ENCODE peak calls at places on chromosomes 1 and 21, in seven cellular contexts. One of them, this sample, is unnamed.

GRCh38 chr1:10663668-10664035 is 132.8 kb downstream of the CASZ1 start:
- DNase-seq in left cardiac atrium: peak; percentile 65
- DNase-seq in astrocyte of the spinal cord: no peak
- DNase-seq in fibroblast of pulmonary artery: peak; percentile 17
- DNase-seq in stimulated activated CD4-positive, alpha-beta T cell treated with anti-CD3 and anti-CD28 coated beads, Interleukin-4, amount 100 ng/mL, for 4 hours: no peak
- DNase-seq in cardiac septum: no peak
- DNase-seq in ureter: peak; percentile 69
- DNase-seq in this sample: no peak

GRCh38 chr1:31505884-31506497 is 70.3 kb upstream of the TINAGL1 start:
- DNase-seq in left cardiac atrium: no peak
- DNase-seq in astrocyte of the spinal cord: peak; percentile 17
- DNase-seq in fibroblast of pulmonary artery: peak; percentile 49
- DNase-seq in stimulated activated CD4-positive, alpha-beta T cell treated with anti-CD3 and anti-CD28 coated beads, Interleukin-4, amount 100 ng/mL, for 4 hours: no peak
- DNase-seq in cardiac septum: no peak
- DNase-seq in ureter: peak; percentile 28
- DNase-seq in this sample: no peak

GRCh38 chr1:48757363-48757762 is 19.3 kb downstream of the BEND5 start:
- DNase-seq in left cardiac atrium: no peak
- DNase-seq in astrocyte of the spinal cord: no peak
- DNase-seq in fibroblast of pulmonary artery: no peak
- DNase-seq in stimulated activated CD4-positive, alpha-beta T cell treated with anti-CD3 and anti-CD28 coated beads, Interleukin-4, amount 100 ng/mL, for 4 hours: no peak
- DNase-seq in cardiac septum: no peak
- DNase-seq in ureter: no peak
- DNase-seq in this sample: no peak

GRCh38 chr1:46804027-46804889 is 5.4 kb downstream of the CYP4B1 start:
- DNase-seq in left cardiac atrium: peak; percentile 32
- DNase-seq in astrocyte of the spinal cord: no peak
- DNase-seq in fibroblast of pulmonary artery: no peak
- DNase-seq in stimulated activated CD4-positive, alpha-beta T cell treated with anti-CD3 and anti-CD28 coated beads, Interleukin-4, amount 100 ng/mL, for 4 hours: no peak
- DNase-seq in cardiac septum: no peak
- DNase-seq in ureter: no peak
- DNase-seq in this sample: no peak

GRCh38 chr1:183685112-183685713 is 32.1 kb upstream of the APOBEC4 start:
- DNase-seq in left cardiac atrium: no peak
- DNase-seq in astrocyte of the spinal cord: peak; percentile 65
- DNase-seq in fibroblast of pulmonary artery: peak; percentile 72
- DNase-seq in stimulated activated CD4-positive, alpha-beta T cell treated with anti-CD3 and anti-CD28 coated beads, Interleukin-4, amount 100 ng/mL, for 4 hours: no peak
- DNase-seq in cardiac septum: no peak
- DNase-seq in ureter: no peak
- DNase-seq in this sample: no peak

GRCh38 chr1:18926315-18927081 is 24.1 kb upstream of the ALDH4A1 start:
- DNase-seq in left cardiac atrium: peak; percentile 83
- DNase-seq in astrocyte of the spinal cord: peak; percentile 93
- DNase-seq in fibroblast of pulmonary artery: peak; percentile 96
- DNase-seq in stimulated activated CD4-positive, alpha-beta T cell treated with anti-CD3 and anti-CD28 coated beads, Interleukin-4, amount 100 ng/mL, for 4 hours: peak; percentile 91
- DNase-seq in cardiac septum: peak; percentile 85
- DNase-seq in ureter: peak; percentile 85
- DNase-seq in this sample: no peak

GRCh38 chr1:60527567-60527966 is 454.0 kb upstream of the C1orf87 start:
- DNase-seq in left cardiac atrium: no peak
- DNase-seq in astrocyte of the spinal cord: no peak
- DNase-seq in fibroblast of pulmonary artery: no peak
- DNase-seq in stimulated activated CD4-positive, alpha-beta T cell treated with anti-CD3 and anti-CD28 coated beads, Interleukin-4, amount 100 ng/mL, for 4 hours: no peak
- DNase-seq in cardiac septum: no peak
- DNase-seq in ureter: no peak
- DNase-seq in this sample: no peak

GRCh38 chr1:44035726-44036408 is 4.6 kb upstream of the SLC6A9 start:
- DNase-seq in left cardiac atrium: peak; percentile 55
- DNase-seq in astrocyte of the spinal cord: no peak
- DNase-seq in fibroblast of pulmonary artery: peak; percentile 31
- DNase-seq in stimulated activated CD4-positive, alpha-beta T cell treated with anti-CD3 and anti-CD28 coated beads, Interleukin-4, amount 100 ng/mL, for 4 hours: no peak
- DNase-seq in cardiac septum: no peak
- DNase-seq in ureter: no peak
- DNase-seq in this sample: no peak

GRCh38 chr21:39105836-39106235 is 77.4 kb downstream of the PSMG1 start:
- DNase-seq in left cardiac atrium: no peak
- DNase-seq in astrocyte of the spinal cord: no peak
- DNase-seq in fibroblast of pulmonary artery: no peak
- DNase-seq in stimulated activated CD4-positive, alpha-beta T cell treated with anti-CD3 and anti-CD28 coated beads, Interleukin-4, amount 100 ng/mL, for 4 hours: no peak
- DNase-seq in cardiac septum: no peak
- DNase-seq in ureter: no peak
- DNase-seq in this sample: no peak

GRCh38 chr1:243821177-243821680 is 28.8 kb downstream of the AKT3 start:
- DNase-seq in left cardiac atrium: no peak
- DNase-seq in astrocyte of the spinal cord: no peak
- DNase-seq in fibroblast of pulmonary artery: no peak
- DNase-seq in stimulated activated CD4-positive, alpha-beta T cell treated with anti-CD3 and anti-CD28 coated beads, Interleukin-4, amount 100 ng/mL, for 4 hours: no peak
- DNase-seq in cardiac septum: no peak
- DNase-seq in ureter: no peak
- DNase-seq in this sample: no peak

GRCh38 chr1:38073926-38074677 is 27.5 kb upstream of the POU3F1 start:
- DNase-seq in left cardiac atrium: no peak
- DNase-seq in astrocyte of the spinal cord: no peak
- DNase-seq in fibroblast of pulmonary artery: no peak
- DNase-seq in stimulated activated CD4-positive, alpha-beta T cell treated with anti-CD3 and anti-CD28 coated beads, Interleukin-4, amount 100 ng/mL, for 4 hours: no peak
- DNase-seq in cardiac septum: no peak
- DNase-seq in ureter: no peak
- DNase-seq in this sample: no peak

GRCh38 chr1:204909109-204909508 is 38.4 kb downstream of the NFASC start:
- DNase-seq in left cardiac atrium: no peak
- DNase-seq in astrocyte of the spinal cord: no peak
- DNase-seq in fibroblast of pulmonary artery: no peak
- DNase-seq in stimulated activated CD4-positive, alpha-beta T cell treated with anti-CD3 and anti-CD28 coated beads, Interleukin-4, amount 100 ng/mL, for 4 hours: no peak
- DNase-seq in cardiac septum: no peak
- DNase-seq in ureter: no peak
- DNase-seq in this sample: no peak

GRCh38 chr1:64228181-64228957 is 24.9 kb downstream of the UBE2U start:
- DNase-seq in left cardiac atrium: no peak
- DNase-seq in astrocyte of the spinal cord: peak; percentile 74
- DNase-seq in fibroblast of pulmonary artery: peak; percentile 30
- DNase-seq in stimulated activated CD4-positive, alpha-beta T cell treated with anti-CD3 and anti-CD28 coated beads, Interleukin-4, amount 100 ng/mL, for 4 hours: no peak
- DNase-seq in cardiac septum: no peak
- DNase-seq in ureter: no peak
- DNase-seq in this sample: no peak

GRCh38 chr21:44711327-44712202 is at the start of gene TSPEAR:
- DNase-seq in left cardiac atrium: no peak
- DNase-seq in astrocyte of the spinal cord: no peak
- DNase-seq in fibroblast of pulmonary artery: no peak
- DNase-seq in stimulated activated CD4-positive, alpha-beta T cell treated with anti-CD3 and anti-CD28 coated beads, Interleukin-4, amount 100 ng/mL, for 4 hours: no peak
- DNase-seq in cardiac septum: peak; percentile 60
- DNase-seq in ureter: peak; percentile 32
- DNase-seq in this sample: peak; percentile 50

GRCh38 chr1:207565546-207566468 is 69.8 kb downstream of the CR1 start:
- DNase-seq in left cardiac atrium: no peak
- DNase-seq in astrocyte of the spinal cord: no peak
- DNase-seq in fibroblast of pulmonary artery: peak; percentile 15
- DNase-seq in stimulated activated CD4-positive, alpha-beta T cell treated with anti-CD3 and anti-CD28 coated beads, Interleukin-4, amount 100 ng/mL, for 4 hours: no peak
- DNase-seq in cardiac septum: no peak
- DNase-seq in ureter: no peak
- DNase-seq in this sample: no peak

GRCh38 chr1:110455151-110455550 is 4.2 kb downstream of the PROK1 start:
- DNase-seq in left cardiac atrium: no peak
- DNase-seq in astrocyte of the spinal cord: no peak
- DNase-seq in fibroblast of pulmonary artery: no peak
- DNase-seq in stimulated activated CD4-positive, alpha-beta T cell treated with anti-CD3 and anti-CD28 coated beads, Interleukin-4, amount 100 ng/mL, for 4 hours: no peak
- DNase-seq in cardiac septum: no peak
- DNase-seq in ureter: no peak
- DNase-seq in this sample: no peak

GRCh38 chr1:231844986-231845502 is 218.5 kb downstream of the DISC1 start:
- DNase-seq in left cardiac atrium: no peak
- DNase-seq in astrocyte of the spinal cord: peak; percentile 29
- DNase-seq in fibroblast of pulmonary artery: no peak
- DNase-seq in stimulated activated CD4-positive, alpha-beta T cell treated with anti-CD3 and anti-CD28 coated beads, Interleukin-4, amount 100 ng/mL, for 4 hours: no peak
- DNase-seq in cardiac septum: no peak
- DNase-seq in ureter: no peak
- DNase-seq in this sample: no peak

GRCh38 chr1:62273953-62274352 is 45.3 kb downstream of the KANK4 start:
- DNase-seq in left cardiac atrium: no peak
- DNase-seq in astrocyte of the spinal cord: no peak
- DNase-seq in fibroblast of pulmonary artery: no peak
- DNase-seq in stimulated activated CD4-positive, alpha-beta T cell treated with anti-CD3 and anti-CD28 coated beads, Interleukin-4, amount 100 ng/mL, for 4 hours: no peak
- DNase-seq in cardiac septum: no peak
- DNase-seq in ureter: no peak
- DNase-seq in this sample: no peak

GRCh38 chr1:179767177-179767581 is 24.1 kb downstream of the FAM163A start:
- DNase-seq in left cardiac atrium: no peak
- DNase-seq in astrocyte of the spinal cord: no peak
- DNase-seq in fibroblast of pulmonary artery: no peak
- DNase-seq in stimulated activated CD4-positive, alpha-beta T cell treated with anti-CD3 and anti-CD28 coated beads, Interleukin-4, amount 100 ng/mL, for 4 hours: no peak
- DNase-seq in cardiac septum: no peak
- DNase-seq in ureter: no peak
- DNase-seq in this sample: no peak

GRCh38 chr1:243763806-243764205 is 86.2 kb downstream of the AKT3 start:
- DNase-seq in left cardiac atrium: no peak
- DNase-seq in astrocyte of the spinal cord: no peak
- DNase-seq in fibroblast of pulmonary artery: no peak
- DNase-seq in stimulated activated CD4-positive, alpha-beta T cell treated with anti-CD3 and anti-CD28 coated beads, Interleukin-4, amount 100 ng/mL, for 4 hours: no peak
- DNase-seq in cardiac septum: no peak
- DNase-seq in ureter: no peak
- DNase-seq in this sample: no peak

This sample was measured in NCI-H2107.